ENCODE peak calls at places on chromosomes 1 and 21, in nine cellular contexts. I is Peyer's patch, Y is uterus, A is adrenal gland, T is heart left ventricle, X is testis, O is A549, R is HCT116, V is prostate gland. Z is an unnamed sample.

GRCh38 chr1:43073490-43074230 is 98.4 kb downstream of the EBNA1BP2 start:
- DNase-seq in O (peak; percentile 56), R (peak; percentile 61), T (peak; percentile 64), X (peak; percentile 87), A (peak; percentile 85), I (peak; percentile 71), V (peak; percentile 75), Y (peak; percentile 68), Z (peak; percentile 50)

GRCh38 chr1:56052090-56052489 is 527.3 kb downstream of the PLPP3 start:
- DNase-seq in V (no peak), I (no peak), O (no peak), T (no peak), R (no peak), A (no peak), Y (no peak), X (no peak), Z (no peak)

GRCh38 chr1:40782371-40782956 is 1.1 kb upstream of the KCNQ4 start:
- DNase-seq in V (no peak), A (no peak), X (no peak), T (peak; percentile 47), O (no peak), Y (no peak), R (no peak), I (peak; percentile 66), Z (no peak)

GRCh38 chr1:115074839-115075534 is 14.3 kb downstream of the TSPAN2 start:
- DNase-seq in V (no peak), O (no peak), I (no peak), R (no peak), X (no peak), A (no peak), T (no peak), Y (no peak), Z (no peak)

GRCh38 chr1:15027515-15027948 is 126.0 kb upstream of the TMEM51 start:
- DNase-seq in X (peak; percentile 82), A (peak; percentile 79), R (peak; percentile 22), I (peak; percentile 79), V (peak; percentile 50), O (peak; percentile 64), Y (peak; percentile 67), T (peak; percentile 54), Z (no peak)

GRCh38 chr1:63779338-63779819 is 5.6 kb downstream of the ROR1 start:
- DNase-seq in Y (no peak), A (no peak), I (no peak), V (no peak), T (no peak), X (no peak), R (no peak), O (no peak), Z (no peak)

GRCh38 chr21:43196789-43197188 is 28.0 kb downstream of the CRYAA start:
- DNase-seq in T (peak; percentile 10), A (no peak), X (peak; percentile 82), O (no peak), I (no peak), V (peak; percentile 93), Y (no peak), R (no peak), Z (peak; percentile 40)

GRCh38 chr1:110150330-110151174 is at the start of gene SLC6A17:
- DNase-seq in R (peak; percentile 65), T (no peak), X (peak; percentile 37), I (no peak), V (no peak), Y (no peak), A (peak; percentile 55), O (peak; percentile 66), Z (no peak)

GRCh38 chr1:79568411-79568810 is 561.9 kb upstream of the ADGRL4 start:
- DNase-seq in X (no peak), Y (no peak), I (no peak), T (no peak), R (no peak), O (no peak), V (no peak), A (no peak), Z (no peak)
- H3K9me3 ChIP-seq in X (no peaks in the 10 kb centered on the region), Y (no peaks in the 10 kb centered on the region), I (no peaks in the 10 kb centered on the region), T (no peaks in the 10 kb centered on the region), R (no peaks in the 10 kb centered on the region), O (no peaks in the 10 kb centered on the region), V (no peaks in the 10 kb centered on the region), A (no peaks in the 10 kb centered on the region), Z (no peaks in the 10 kb centered on the region)

GRCh38 chr1:246215505-246215893 is 291.6 kb downstream of the SMYD3 start:
- DNase-seq in X (no peak), Y (no peak), R (no peak), O (no peak), A (no peak), V (no peak), I (no peak), T (no peak), Z (no peak)
- TF ChIP-seq POLR2A in X (no peak), Y (no peak), R (no peak), O (no peak), A (no peak), V (no peak), I (no peak), T (no peak), Z (no peak)

GRCh38 chr1:2925291-2925690 is 96.0 kb upstream of the ACTRT2 start:
- DNase-seq in V (no peak), X (no peak), I (no peak), O (no peak), A (no peak), T (no peak), Y (no peak), R (no peak), Z (no peak)

GRCh38 chr1:2927393-2927792 is 93.9 kb upstream of the ACTRT2 start:
- DNase-seq in X (no peak), R (no peak), T (no peak), Y (no peak), O (no peak), V (no peak), A (no peak), I (no peak), Z (no peak)

GRCh38 chr1:2927995-2928732 is 93.1 kb upstream of the ACTRT2 start:
- DNase-seq in Y (no peak), A (no peak), R (no peak), T (no peak), O (no peak), X (peak; percentile 26), I (no peak), V (no peak), Z (no peak)

GRCh38 chr1:2926447-2927055 is 94.7 kb upstream of the ACTRT2 start:
- DNase-seq in X (no peak), O (no peak), V (no peak), I (no peak), T (no peak), Y (no peak), A (no peak), R (no peak), Z (no peak)

DNA sequence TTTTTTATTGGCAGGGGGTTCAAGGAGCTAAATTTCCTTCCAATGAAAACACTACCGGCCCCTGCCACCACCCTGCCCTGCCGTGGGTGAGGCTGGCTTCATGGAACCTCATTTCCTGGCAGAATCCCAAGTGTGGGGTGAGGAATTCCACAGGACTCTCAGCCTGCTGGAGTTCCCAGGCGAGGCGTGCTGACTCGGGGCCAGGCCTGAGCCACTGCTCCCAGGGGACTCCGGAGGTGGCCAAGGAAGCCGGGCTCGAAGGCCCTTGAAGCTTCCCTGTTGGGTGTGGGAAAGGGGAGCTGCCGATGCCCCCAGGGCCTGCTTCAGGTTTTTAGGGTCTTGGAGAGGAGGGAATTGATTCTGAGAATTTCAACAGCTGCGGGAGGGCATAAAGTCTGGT is 95.3 kb upstream of the ACTRT2 start:
- DNase-seq in O (no peak), V (no peak), Y (peak; percentile 20), T (no peak), R (no peak), I (no peak), A (no peak), X (no peak), Z (no peak)
- H3K9me3 ChIP-seq in O (no peaks in the 10 kb centered on the region), V (no peaks in the 10 kb centered on the region), Y (no peaks in the 10 kb centered on the region), T (no peaks in the 10 kb centered on the region), R (no peaks in the 10 kb centered on the region), I (no peaks in the 10 kb centered on the region), A (no peaks in the 10 kb centered on the region), X (no peaks in the 10 kb centered on the region), Z (no peaks in the 10 kb centered on the region)

GRCh38 chr1:24951810-24952412 is 21.8 kb upstream of the RUNX3 start:
- DNase-seq in A (no peak), I (no peak), Y (no peak), O (no peak), T (no peak), R (no peak), V (no peak), X (no peak), Z (no peak)

GRCh38 chr1:24949331-24949881 is 19.3 kb upstream of the RUNX3 start:
- DNase-seq in T (no peak), Y (no peak), V (no peak), X (no peak), A (no peak), I (no peak), O (no peak), R (no peak), Z (no peak)

GRCh38 chr1:24952413-24952841 is 22.4 kb upstream of the RUNX3 start:
- DNase-seq in O (no peak), X (no peak), Y (no peak), I (peak; percentile 9), A (no peak), V (no peak), T (no peak), R (no peak), Z (no peak)

GRCh38 chr1:24954022-24954421 is 23.9 kb upstream of the RUNX3 start:
- DNase-seq in V (no peak), A (no peak), T (no peak), Y (no peak), X (no peak), O (no peak), I (no peak), R (no peak), Z (no peak)

GRCh38 chr1:24951337-24951736 is 21.3 kb upstream of the RUNX3 start:
- DNase-seq in V (no peak), I (peak; percentile 10), T (no peak), X (no peak), A (no peak), R (no peak), O (no peak), Y (no peak), Z (no peak)
- TF ChIP-seq POLR2A in V (no peak), I (no peak), T (no peak), X (no peak), A (no peak), R (no peak), O (no peak), Y (no peak), Z (no peak)

GRCh38 chr1:143665606-143666005 is 306.2 kb downstream of the FAM72C start:
- DNase-seq in O (no peak), X (no peak), A (peak; percentile 1), T (no peak), R (no peak), V (no peak), Y (no peak), I (no peak), Z (no peak)
- H3K9me3 ChIP-seq in O (peaks cover 6% of the 10 kb centered on the region), X (no peaks in the 10 kb centered on the region), A (no peaks in the 10 kb centered on the region), T (peaks cover 10% of the 10 kb centered on the region), R (no peaks in the 10 kb centered on the region), V (no peaks in the 10 kb centered on the region), Y (no peaks in the 10 kb centered on the region), I (no peaks in the 10 kb centered on the region), Z (no peaks in the 10 kb centered on the region)

GRCh38 chr21:29637553-29637952 is 302.2 kb downstream of the GRIK1 start:
- DNase-seq in I (no peak), V (no peak), R (no peak), A (no peak), T (no peak), X (no peak), Y (no peak), O (no peak), Z (no peak)
- TF ChIP-seq POLR2A in I (no peak), V (no peak), R (no peak), A (no peak), T (no peak), X (no peak), Y (no peak), O (no peak), Z (no peak)